ENCODE peak calls at places on chromosomes 1 and 21, in ten cellular contexts. Y, O, G, L, K, J, N, Q, U and X are unnamed samples.
A peak's percentile ranks its signal among the peaks of the same experiment; 100 is the strongest.

GRCh38 chr21:24045775-24046215 is 1561.5 kb downstream of the MRPL39 start:
- DNase-seq in Y (no peak), O (no peak), G (peak; percentile 55), L (no peak), K (no peak), J (no peak), N (no peak), Q (no peak), U (peak; percentile 2), X (no peak)

GRCh38 chr1:33060579-33061083 is 20.3 kb upstream of the AZIN2 start:
- DNase-seq in Y (no peak), O (no peak), G (no peak), L (no peak), K (no peak), J (no peak), N (peak; percentile 98), Q (no peak), U (peak; percentile 62), X (no peak)

GRCh38 chr1:154386643-154387352 is 18.3 kb upstream of the IL6R start:
- DNase-seq in Y (no peak), O (no peak), G (no peak), L (peak; percentile 88), K (no peak), J (peak; percentile 77), N (peak; percentile 13), Q (peak; percentile 67), U (no peak), X (no peak)

GRCh38 chr1:35707253-35708178 is 11.2 kb downstream of the C1orf216 start:
- DNase-seq in Y (no peak), O (peak; percentile 54), G (peak; percentile 45), L (peak; percentile 31), K (no peak), J (no peak), N (no peak), Q (peak; percentile 13), U (peak; percentile 28), X (no peak)

GRCh38 chr1:154521695-154522094 is 19.5 kb upstream of the SHE start:
- DNase-seq in Y (no peak), O (no peak), G (no peak), L (no peak), K (no peak), J (no peak), N (no peak), Q (no peak), U (no peak), X (no peak)

GRCh38 chr21:21295303-21295702 is 297.1 kb downstream of the NCAM2 start:
- DNase-seq in Y (no peak), O (no peak), G (no peak), L (no peak), K (no peak), J (no peak), N (no peak), Q (no peak), U (no peak), X (no peak)

GRCh38 chr1:68141079-68141800 is 90.8 kb upstream of the DIRAS3 start:
- DNase-seq in Y (no peak), O (no peak), G (no peak), L (no peak), K (no peak), J (no peak), N (peak; percentile 86), Q (no peak), U (no peak), X (no peak)

GRCh38 chr1:22861764-22862440 is 110.8 kb downstream of the LACTBL1 start:
- DNase-seq in Y (peak; percentile 33), O (peak; percentile 23), G (peak; percentile 66), L (no peak), K (no peak), J (no peak), N (peak; percentile 69), Q (no peak), U (peak; percentile 71), X (no peak)

GRCh38 chr1:205598841-205599666 is 32.8 kb downstream of the ELK4 start:
- DNase-seq in Y (no peak), O (no peak), G (no peak), L (no peak), K (no peak), J (no peak), N (peak; percentile 13), Q (no peak), U (no peak), X (no peak)

GRCh38 chr1:3242408-3243270 is 173.6 kb downstream of the PRDM16 start:
- DNase-seq in Y (no peak), O (no peak), G (no peak), L (no peak), K (no peak), J (no peak), N (no peak), Q (no peak), U (no peak), X (no peak)

GRCh38 chr1:238254935-238255334 is 364.2 kb upstream of the ZP4 start:
- DNase-seq in Y (no peak), O (no peak), G (no peak), L (no peak), K (no peak), J (no peak), N (no peak), Q (no peak), U (no peak), X (no peak)

GRCh38 chr1:160018900-160019299 is 12.9 kb downstream of the PIGM start:
- DNase-seq in Y (no peak), O (no peak), G (no peak), L (no peak), K (no peak), J (no peak), N (peak; percentile 63), Q (no peak), U (peak; percentile 63), X (no peak)

GRCh38 chr1:50023292-50024159 is at the start of gene AGBL4:
- DNase-seq in Y (no peak), O (no peak), G (no peak), L (no peak), K (no peak), J (no peak), N (peak; percentile 4), Q (no peak), U (peak; percentile 23), X (no peak)

GRCh38 chr1:109357673-109358072 is 40.0 kb downstream of the SORT1 start:
- DNase-seq in Y (no peak), O (no peak), G (no peak), L (no peak), K (no peak), J (no peak), N (no peak), Q (no peak), U (no peak), X (no peak)

GRCh38 chr1:50279622-50280320 is 143.5 kb downstream of the DMRTA2 start:
- DNase-seq in Y (no peak), O (no peak), G (peak; percentile 41), L (no peak), K (no peak), J (peak; percentile 8), N (no peak), Q (no peak), U (peak; percentile 15), X (no peak)

GRCh38 chr1:226832613-226833012 is 37.8 kb upstream of the PSEN2 start:
- DNase-seq in Y (no peak), O (no peak), G (no peak), L (no peak), K (no peak), J (no peak), N (no peak), Q (no peak), U (no peak), X (no peak)

GRCh38 chr1:204377800-204378608 is 18.3 kb upstream of the PLEKHA6 start:
- DNase-seq in Y (no peak), O (peak; percentile 30), G (peak; percentile 80), L (peak; percentile 14), K (no peak), J (peak; percentile 69), N (no peak), Q (peak; percentile 30), U (peak; percentile 56), X (no peak)

GRCh38 chr1:110976089-110976488 is 12.4 kb upstream of the LRIF1 start:
- DNase-seq in Y (no peak), O (no peak), G (no peak), L (no peak), K (no peak), J (no peak), N (peak; percentile 29), Q (no peak), U (no peak), X (no peak)

GRCh38 chr1:211732276-211732571 is 56.8 kb upstream of the NEK2 start:
- DNase-seq in Y (no peak), O (no peak), G (no peak), L (no peak), K (no peak), J (no peak), N (no peak), Q (no peak), U (no peak), X (no peak)

GRCh38 chr1:119327436-119328155 is 41.0 kb upstream of the HAO2 start:
- DNase-seq in Y (no peak), O (peak; percentile 24), G (peak; percentile 54), L (no peak), K (no peak), J (peak; percentile 50), N (peak; percentile 56), Q (no peak), U (no peak), X (no peak)

GRCh38 chr21:36132691-36133090 is 2.2 kb upstream of the CBR3 start:
- DNase-seq in Y (no peak), O (no peak), G (no peak), L (no peak), K (no peak), J (no peak), N (no peak), Q (no peak), U (no peak), X (no peak)